ENCODE peak calls at places on chromosome 17, in five cellular contexts. A, N, M, W and P are unnamed samples.

GRCh38 chr17:76534831-76535732 is 2.4 kb downstream of the CYGB start:
- DNase-seq in N (no peak), W (peak; percentile 26), A (no peak), M (no peak), P (no peak)

GRCh38 chr17:30954046-30954805 is 16.6 kb upstream of the RNF135 start:
- DNase-seq in A (no peak), M (no peak), N (no peak), W (no peak), P (no peak)

GRCh38 chr17:7587420-7587786 is 2.5 kb downstream of the SOX15 start:
- DNase-seq in W (no peak), N (no peak), M (no peak), A (no peak), P (no peak)

GRCh38 chr17:44610871-44611270 is 45.4 kb upstream of the MEIOC start:
- DNase-seq in M (no peak), N (no peak), W (no peak), A (no peak), P (peak; percentile 6)

GRCh38 chr17:41567317-41567716 is 4.5 kb downstream of the KRT9 start:
- DNase-seq in M (no peak), N (no peak), A (no peak), W (no peak), P (no peak)

GRCh38 chr17:78724544-78724943 is 57.5 kb downstream of the CYTH1 start:
- DNase-seq in M (no peak), W (peak; percentile 81), A (no peak), N (no peak), P (no peak)

GRCh38 chr17:47738178-47738577 is 5.1 kb downstream of the TBX21 start:
- DNase-seq in A (no peak), N (no peak), M (no peak), W (no peak), P (no peak)

GRCh38 chr17:20994779-20995149 is 48.0 kb downstream of the USP22 start:
- DNase-seq in W (peak; percentile 18), A (no peak), M (no peak), N (no peak), P (no peak)

GRCh38 chr17:71682174-71682494 is 438.7 kb upstream of the SOX9 start:
- DNase-seq in A (no peak), W (no peak), M (no peak), N (no peak), P (no peak)

GRCh38 chr17:39208893-39209292 is 8.8 kb downstream of the RPL19 start:
- DNase-seq in N (no peak), W (no peak), M (no peak), A (no peak), P (peak; percentile 62)

GRCh38 chr17:16477255-16477654 is 14.7 kb downstream of the LRRC75A start:
- DNase-seq in W (no peak), M (no peak), A (peak; percentile 38), N (no peak), P (no peak)

GRCh38 chr17:2837147-2837561 is 40.9 kb downstream of the RAP1GAP2 start:
- DNase-seq in A (no peak), W (no peak), N (no peak), M (no peak), P (no peak)

GRCh38 chr17:64063766-64064224 is 43.4 kb upstream of the ICAM2 start:
- DNase-seq in N (no peak), W (peak; percentile 72), A (peak; percentile 48), M (peak; percentile 43), P (peak; percentile 43)

GRCh38 chr17:10309003-10309974 is 63.5 kb downstream of the MYH13 start:
- DNase-seq in N (no peak), A (no peak), W (no peak), M (no peak), P (no peak)

GRCh38 chr17:20189979-20190378 is 180.8 kb downstream of the SPECC1 start:
- DNase-seq in W (no peak), M (no peak), A (no peak), N (no peak), P (peak; percentile 62)

GRCh38 chr17:11899494-11899893 is 97.8 kb downstream of the ZNF18 start:
- DNase-seq in W (peak; percentile 21), N (no peak), A (no peak), M (no peak), P (peak; percentile 12)

GRCh38 chr17:65228734-65229390 is 91.7 kb downstream of the RGS9 start:
- DNase-seq in N (peak; percentile 89), M (no peak), W (peak; percentile 90), A (no peak), P (peak; percentile 70)

GRCh38 chr17:50060951-50061712 is 5.2 kb downstream of the ITGA3 start:
- DNase-seq in M (no peak), A (no peak), N (no peak), W (no peak), P (no peak)

GRCh38 chr17:29573558-29573870 is 5.0 kb downstream of the TP53I13 start:
- DNase-seq in M (no peak), N (no peak), W (no peak), A (no peak), P (no peak)

GRCh38 chr17:61496957-61497653 is 44.9 kb downstream of the TBX4 start:
- DNase-seq in N (no peak), A (peak; percentile 59), W (no peak), M (no peak), P (no peak)

GRCh38 chr17:77723909-77724875 is 234.3 kb upstream of the TNRC6C start:
- DNase-seq in A (no peak), W (no peak), M (no peak), N (peak; percentile 8), P (no peak)
- TF ChIP-seq GABPA in A (no peak), W (no peak), M (no peak), N (no peak), P (no peak)

DNA sequence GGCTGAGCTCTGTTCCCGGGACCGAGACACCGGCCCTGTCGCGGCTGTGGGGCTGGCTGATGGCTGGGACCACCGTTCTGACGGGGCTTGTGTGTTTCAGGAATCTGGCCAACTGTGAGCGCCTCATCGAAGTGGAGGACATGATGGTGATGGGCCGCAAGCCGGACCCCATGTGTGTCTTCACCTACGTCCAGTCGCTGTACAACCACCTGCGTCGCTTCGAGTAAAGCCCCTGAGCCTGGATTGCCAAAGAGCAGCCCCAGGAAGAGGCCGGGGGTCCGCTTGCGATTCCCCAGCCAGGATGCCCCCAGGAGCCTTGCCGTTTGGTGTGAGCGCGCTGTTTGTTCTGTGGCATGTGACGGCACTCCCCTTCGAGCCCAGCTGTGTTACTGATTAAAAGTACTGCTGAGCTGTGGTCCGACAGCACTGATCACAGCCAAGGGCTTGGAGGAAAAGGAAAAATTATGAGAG is 23.0 kb downstream of the SMTNL2 start:
- DNase-seq in N (no peak), A (no peak), M (no peak), W (no peak), P (no peak)
- TF ChIP-seq RAD21 in N (no peak), A (no peak), M (no peak), W (no peak), P (no peak)

GRCh38 chr17:73705594-73705993 is 61.3 kb upstream of the SDK2 start:
- DNase-seq in A (no peak), N (no peak), M (no peak), W (peak; percentile 83), P (no peak)
- TF ChIP-seq GABPA in A (no peak), N (no peak), M (no peak), W (no peak), P (no peak)

DNA sequence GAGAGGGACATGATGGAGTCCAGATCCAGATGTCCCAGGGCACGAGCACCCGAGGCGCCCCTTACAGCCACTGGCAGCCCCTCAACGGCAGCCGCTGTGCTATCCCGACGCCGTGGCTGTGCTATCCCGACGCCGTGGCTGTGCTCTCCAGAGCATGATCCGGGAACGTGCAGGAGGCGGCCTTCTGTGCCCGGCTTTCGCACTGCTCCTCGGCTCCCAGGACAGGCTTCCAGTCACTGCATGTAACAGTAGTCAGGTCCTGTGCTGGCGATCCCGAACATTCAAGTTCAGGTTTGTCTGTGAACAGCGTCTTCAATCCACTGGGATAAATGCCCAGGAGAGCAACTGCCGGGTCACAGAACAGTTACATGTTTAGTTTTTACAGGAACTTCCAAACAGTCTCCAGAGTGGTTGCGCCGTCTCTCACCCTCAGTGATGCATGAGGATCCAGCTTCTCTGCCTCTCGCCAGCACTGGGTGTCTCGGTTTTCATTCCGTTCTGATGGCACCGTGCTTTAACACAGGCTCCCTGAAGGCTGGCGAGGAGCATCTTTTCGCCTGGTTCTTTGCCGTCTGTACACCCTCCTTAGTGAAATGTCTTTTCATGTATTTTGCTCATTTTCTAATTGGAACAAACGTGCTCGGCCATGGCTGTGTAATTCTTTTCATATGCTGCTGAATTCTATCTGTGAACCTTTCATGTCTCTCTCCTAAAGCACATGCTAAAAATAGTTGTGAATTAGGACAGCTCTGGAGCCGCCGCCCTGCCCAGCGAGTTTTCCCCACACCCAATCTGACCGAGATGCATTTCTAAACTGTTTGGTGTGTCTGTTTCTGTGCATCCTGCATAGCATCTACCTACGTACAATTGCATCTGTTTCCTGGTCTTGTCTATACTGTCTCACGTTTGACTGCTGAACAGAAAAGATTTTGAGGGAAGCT is 72.6 kb upstream of the METRNL start:
- DNase-seq in M (no peak), N (no peak), W (peak; percentile 15), A (no peak), P (no peak)
- TF ChIP-seq RAD21 in M (no peak), N (no peak), W (no peak), A (no peak), P (no peak)

DNA sequence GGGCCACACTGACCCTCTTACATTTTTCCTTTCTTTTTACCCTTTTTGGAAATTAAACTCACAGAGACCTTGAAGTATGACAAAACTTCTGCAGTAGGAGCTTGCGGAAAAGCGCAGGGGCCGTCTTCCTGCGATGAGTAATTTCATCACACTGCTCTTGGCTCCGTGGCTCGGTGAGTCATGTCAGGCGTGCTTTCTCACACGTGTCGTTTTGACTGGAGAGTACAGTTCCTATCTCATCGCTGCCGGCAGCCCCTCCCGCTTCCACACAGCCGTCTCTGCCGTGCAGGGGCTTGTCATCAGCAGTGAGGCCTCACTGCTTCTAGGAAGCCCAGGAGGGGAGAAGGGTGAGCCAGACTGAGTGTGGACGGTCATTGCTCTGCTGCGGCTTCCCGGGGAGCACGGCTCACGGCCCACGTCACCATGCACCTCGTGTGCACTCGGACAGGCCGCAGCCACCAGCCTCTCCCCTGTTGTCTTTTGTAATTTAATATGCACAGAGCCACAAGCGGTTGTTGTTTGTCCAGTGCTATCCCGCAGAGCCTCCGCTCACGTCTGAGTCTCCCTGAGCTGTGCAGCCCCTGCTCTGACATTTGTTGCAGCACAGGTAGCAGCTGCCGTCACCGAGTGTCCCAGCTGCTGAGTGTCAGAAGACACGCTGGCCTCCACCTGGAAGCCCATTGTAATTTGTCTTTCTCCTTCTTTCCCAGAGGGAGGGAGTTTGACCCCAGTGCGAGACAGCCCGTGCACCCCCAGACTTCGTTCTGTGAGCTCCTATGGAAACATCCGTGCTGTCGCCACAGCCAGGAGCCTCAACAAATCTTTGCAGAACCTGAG is 99.4 kb upstream of the CHMP6 start:
- DNase-seq in W (no peak), N (peak; percentile 77), A (no peak), M (no peak), P (peak; percentile 87)
- TF ChIP-seq GABPA in W (no peak), N (peak; percentile 65), A (no peak), M (no peak), P (no peak)

DNA sequence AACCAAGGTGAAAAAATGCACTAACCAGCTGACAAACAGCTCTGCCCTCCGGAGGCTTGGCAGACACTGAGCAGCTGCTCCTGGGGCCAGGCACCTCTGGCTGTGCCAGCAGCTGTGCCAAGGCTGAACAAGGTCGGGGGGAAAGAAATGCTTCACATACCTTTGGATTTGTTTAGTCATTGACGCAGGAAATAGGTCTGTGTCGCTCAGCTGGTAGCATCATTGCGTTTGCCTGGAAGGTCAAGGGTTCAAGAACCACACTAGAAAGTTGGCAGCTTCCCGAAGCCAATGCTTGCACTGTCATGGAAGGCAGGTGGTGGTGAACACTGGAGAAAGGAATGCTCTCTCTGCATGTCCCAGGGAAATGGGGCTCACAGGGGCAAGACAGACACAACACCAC is 63.5 kb downstream of the PCTP start:
- DNase-seq in N (no peak), M (no peak), A (no peak), W (no peak), P (no peak)
- TF ChIP-seq RAD21 in N (no peak), M (no peak), A (no peak), W (no peak), P (no peak)